ENCODE peak calls at places on chromosomes 2 and 18, in nine cellular contexts. B is iris pigment epithelial cell; X is SHP77; D is NCI-H2029; R is stimulated activated CD4-positive, alpha-beta T cell treated with anti-CD3 and anti-CD28 coated beads, Interleukin-15, amount 100 ng/mL, for 1 hour; M is ELR; A is CD4-positive, alpha-beta memory T cell; I is nephron progenitor cell; U is DMS 273 treated with DMSO at 0.1 percent for 48 hours. Z is an unnamed sample.
A peak's percentile ranks its signal among the peaks of the same experiment; 100 is the strongest.

GRCh38 chr18:73461780-73462059 is 593.9 kb upstream of the NETO1 start:
- DNase-seq in M (peak; percentile 19), A (no peak), B (peak; percentile 16), U (no peak), R (no peak), I (no peak), X (no peak), D (no peak), Z (no peak)

GRCh38 chr2:136118819-136119716 is 1.1 kb upstream of the CXCR4 start:
- DNase-seq in A (peak; percentile 87), B (no peak), D (peak; percentile 33), M (no peak), R (peak; percentile 71), U (no peak), X (peak; percentile 59), I (peak; percentile 81), Z (no peak)

GRCh38 chr18:29191263-29191662 is 1014.3 kb upstream of the CDH2 start:
- DNase-seq in X (no peak), A (no peak), B (peak; percentile 56), D (no peak), M (peak; percentile 47), I (no peak), U (no peak), R (no peak), Z (no peak)

GRCh38 chr2:181218271-181218935 is 238.0 kb downstream of the UBE2E3 start:
- DNase-seq in U (peak; percentile 28), I (no peak), M (no peak), R (no peak), D (no peak), X (no peak), B (no peak), A (no peak), Z (no peak)

GRCh38 chr2:85765081-85765731 is 11.4 kb downstream of the ATOH8 start:
- DNase-seq in D (peak; percentile 25), B (no peak), R (no peak), I (peak; percentile 83), M (no peak), X (no peak), U (no peak), A (no peak), Z (peak; percentile 57)

GRCh38 chr2:216765810-216766259 is 70.5 kb upstream of the IGFBP5 start:
- DNase-seq in M (no peak), D (no peak), A (no peak), B (no peak), R (no peak), U (no peak), I (peak; percentile 69), X (peak; percentile 96), Z (no peak)

GRCh38 chr18:13070460-13070859 is 79.3 kb downstream of the CEP192 start:
- DNase-seq in I (no peak), X (no peak), R (no peak), B (peak; percentile 77), D (no peak), A (no peak), U (no peak), M (no peak), Z (no peak)

GRCh38 chr2:95359035-95359434 is 43.5 kb upstream of the FAHD2A start:
- DNase-seq in U (no peak), M (peak; percentile 80), A (no peak), D (no peak), B (peak; percentile 56), X (no peak), I (no peak), R (no peak), Z (no peak)

GRCh38 chr2:230203110-230203676 is 16.6 kb downstream of the SP110 start:
- DNase-seq in M (no peak), U (no peak), I (no peak), B (no peak), D (no peak), X (no peak), R (no peak), A (peak; percentile 37), Z (no peak)

GRCh38 chr2:359047-359446 is 71.2 kb upstream of the ALKAL2 start:
- DNase-seq in M (no peak), A (no peak), R (no peak), B (no peak), D (no peak), X (no peak), I (no peak), U (no peak), Z (no peak)

GRCh38 chr18:55400590-55401274 is 187.3 kb downstream of the TCF4 start:
- DNase-seq in B (peak; percentile 50), X (no peak), A (no peak), M (peak; percentile 29), R (no peak), I (no peak), D (no peak), U (no peak), Z (no peak)

GRCh38 chr2:237590272-237591020 is at the start of gene RAB17:
- DNase-seq in R (no peak), X (peak; percentile 48), U (no peak), B (no peak), A (no peak), M (peak; percentile 50), I (no peak), D (peak; percentile 65), Z (peak; percentile 27)

GRCh38 chr18:43587538-43588153 is 310.4 kb upstream of the SYT4 start:
- DNase-seq in D (peak; percentile 21), R (no peak), B (peak; percentile 47), I (no peak), A (no peak), M (peak; percentile 35), U (no peak), X (peak; percentile 70), Z (peak; percentile 28)